ENCODE peak calls at places on chromosome 9, in six cellular contexts. One of them, this sample, is unnamed.

GRCh38 chr9:33458444-33458843 is 11.1 kb upstream of the AQP3 start:
- DNase-seq in cardiac fibroblast: no peak
- DNase-seq in CD8-positive, alpha-beta memory T cell: peak
- DNase-seq in psoas muscle: no peak
- DNase-seq in skeletal muscle cell: no peak
- DNase-seq in cardiac muscle cell: no peak
- DNase-seq in this sample: no peak

GRCh38 chr9:82993856-82994605 is 68.9 kb downstream of the RASEF start:
- DNase-seq in cardiac fibroblast: no peak
- DNase-seq in CD8-positive, alpha-beta memory T cell: no peak
- DNase-seq in psoas muscle: no peak
- DNase-seq in skeletal muscle cell: no peak
- DNase-seq in cardiac muscle cell: no peak
- DNase-seq in this sample: no peak

GRCh38 chr9:35357116-35357515 is 132.8 kb upstream of the RUSC2 start:
- DNase-seq in cardiac fibroblast: peak
- DNase-seq in CD8-positive, alpha-beta memory T cell: no peak
- DNase-seq in psoas muscle: no peak
- DNase-seq in skeletal muscle cell: no peak
- DNase-seq in cardiac muscle cell: no peak
- DNase-seq in this sample: no peak

GRCh38 chr9:33263936-33264472 is 504 bp downstream of the BAG1 start:
- DNase-seq in cardiac fibroblast: no peak
- DNase-seq in CD8-positive, alpha-beta memory T cell: peak
- DNase-seq in psoas muscle: peak
- DNase-seq in skeletal muscle cell: no peak
- DNase-seq in cardiac muscle cell: peak
- DNase-seq in this sample: peak

GRCh38 chr9:23492126-23493002 is 333.7 kb downstream of the ELAVL2 start:
- DNase-seq in cardiac fibroblast: peak
- DNase-seq in CD8-positive, alpha-beta memory T cell: no peak
- DNase-seq in psoas muscle: no peak
- DNase-seq in skeletal muscle cell: peak
- DNase-seq in cardiac muscle cell: peak
- DNase-seq in this sample: no peak

GRCh38 chr9:2180704-2181103 is 165.6 kb downstream of the SMARCA2 start:
- DNase-seq in cardiac fibroblast: peak
- DNase-seq in CD8-positive, alpha-beta memory T cell: no peak
- DNase-seq in psoas muscle: no peak
- DNase-seq in skeletal muscle cell: no peak
- DNase-seq in cardiac muscle cell: no peak
- DNase-seq in this sample: no peak

GRCh38 chr9:137156567-137157375 is 13.1 kb downstream of the LRRC26 start:
- DNase-seq in cardiac fibroblast: peak
- DNase-seq in CD8-positive, alpha-beta memory T cell: peak
- DNase-seq in psoas muscle: no peak
- DNase-seq in skeletal muscle cell: no peak
- DNase-seq in cardiac muscle cell: peak
- DNase-seq in this sample: no peak

GRCh38 chr9:121768416-121769015 is 117.1 kb downstream of the DAB2IP start:
- DNase-seq in cardiac fibroblast: no peak
- DNase-seq in CD8-positive, alpha-beta memory T cell: no peak
- DNase-seq in psoas muscle: no peak
- DNase-seq in skeletal muscle cell: no peak
- DNase-seq in cardiac muscle cell: no peak
- DNase-seq in this sample: peak

GRCh38 chr9:137234758-137235423 is 4.2 kb downstream of the SLC34A3 start:
- DNase-seq in cardiac fibroblast: no peak
- DNase-seq in CD8-positive, alpha-beta memory T cell: no peak
- DNase-seq in psoas muscle: no peak
- DNase-seq in skeletal muscle cell: no peak
- DNase-seq in cardiac muscle cell: no peak
- DNase-seq in this sample: no peak

GRCh38 chr9:136251264-136252115 is 5.9 kb upstream of the QSOX2 start:
- DNase-seq in cardiac fibroblast: no peak
- DNase-seq in CD8-positive, alpha-beta memory T cell: no peak
- DNase-seq in psoas muscle: no peak
- DNase-seq in skeletal muscle cell: no peak
- DNase-seq in cardiac muscle cell: no peak
- DNase-seq in this sample: no peak

GRCh38 chr9:72445291-72446000 is 76.0 kb upstream of the TMC1 start:
- DNase-seq in cardiac fibroblast: peak
- DNase-seq in CD8-positive, alpha-beta memory T cell: no peak
- DNase-seq in psoas muscle: no peak
- DNase-seq in skeletal muscle cell: no peak
- DNase-seq in cardiac muscle cell: no peak
- DNase-seq in this sample: no peak

GRCh38 chr9:131254107-131254491 is 22.2 kb downstream of the FAM78A start:
- DNase-seq in cardiac fibroblast: no peak
- DNase-seq in CD8-positive, alpha-beta memory T cell: no peak
- DNase-seq in psoas muscle: peak
- DNase-seq in skeletal muscle cell: no peak
- DNase-seq in cardiac muscle cell: peak
- DNase-seq in this sample: peak

GRCh38 chr9:19631181-19631580 is 157.7 kb downstream of the SLC24A2 start:
- DNase-seq in cardiac fibroblast: no peak
- DNase-seq in CD8-positive, alpha-beta memory T cell: no peak
- DNase-seq in psoas muscle: no peak
- DNase-seq in skeletal muscle cell: no peak
- DNase-seq in cardiac muscle cell: no peak
- DNase-seq in this sample: no peak

GRCh38 chr9:33025572-33026347 is 687 bp downstream of the DNAJA1 start:
- DNase-seq in cardiac fibroblast: peak
- DNase-seq in CD8-positive, alpha-beta memory T cell: peak
- DNase-seq in psoas muscle: peak
- DNase-seq in skeletal muscle cell: no peak
- DNase-seq in cardiac muscle cell: peak
- DNase-seq in this sample: peak

GRCh38 chr9:17116400-17116837 is 18.4 kb upstream of the CNTLN start:
- DNase-seq in cardiac fibroblast: peak
- DNase-seq in CD8-positive, alpha-beta memory T cell: no peak
- DNase-seq in psoas muscle: no peak
- DNase-seq in skeletal muscle cell: no peak
- DNase-seq in cardiac muscle cell: peak
- DNase-seq in this sample: no peak

GRCh38 chr9:83698976-83699585 is 8.7 kb downstream of the UBQLN1 start:
- DNase-seq in cardiac fibroblast: no peak
- DNase-seq in CD8-positive, alpha-beta memory T cell: no peak
- DNase-seq in psoas muscle: no peak
- DNase-seq in skeletal muscle cell: no peak
- DNase-seq in cardiac muscle cell: no peak
- DNase-seq in this sample: no peak

GRCh38 chr9:91949293-91949945 is 609 bp downstream of the ROR2 start:
- DNase-seq in cardiac fibroblast: no peak
- DNase-seq in CD8-positive, alpha-beta memory T cell: no peak
- DNase-seq in psoas muscle: no peak
- DNase-seq in skeletal muscle cell: no peak
- DNase-seq in cardiac muscle cell: peak
- DNase-seq in this sample: no peak

GRCh38 chr9:73565833-73566465 is 414.3 kb downstream of the ANXA1 start:
- DNase-seq in cardiac fibroblast: peak
- DNase-seq in CD8-positive, alpha-beta memory T cell: no peak
- DNase-seq in psoas muscle: no peak
- DNase-seq in skeletal muscle cell: no peak
- DNase-seq in cardiac muscle cell: peak
- DNase-seq in this sample: no peak

GRCh38 chr9:129838707-129839259 is 3.5 kb downstream of the USP20 start:
- DNase-seq in cardiac fibroblast: peak
- DNase-seq in CD8-positive, alpha-beta memory T cell: no peak
- DNase-seq in psoas muscle: no peak
- DNase-seq in skeletal muscle cell: peak
- DNase-seq in cardiac muscle cell: no peak
- DNase-seq in this sample: no peak
- H3K4me3 ChIP-seq in cardiac fibroblast: no peak
- H3K4me3 ChIP-seq in CD8-positive, alpha-beta memory T cell: peak
- H3K4me3 ChIP-seq in psoas muscle: no peak
- H3K4me3 ChIP-seq in skeletal muscle cell: no peak
- H3K4me3 ChIP-seq in cardiac muscle cell: no peak
- H3K4me3 ChIP-seq in this sample: no peak

DNA sequence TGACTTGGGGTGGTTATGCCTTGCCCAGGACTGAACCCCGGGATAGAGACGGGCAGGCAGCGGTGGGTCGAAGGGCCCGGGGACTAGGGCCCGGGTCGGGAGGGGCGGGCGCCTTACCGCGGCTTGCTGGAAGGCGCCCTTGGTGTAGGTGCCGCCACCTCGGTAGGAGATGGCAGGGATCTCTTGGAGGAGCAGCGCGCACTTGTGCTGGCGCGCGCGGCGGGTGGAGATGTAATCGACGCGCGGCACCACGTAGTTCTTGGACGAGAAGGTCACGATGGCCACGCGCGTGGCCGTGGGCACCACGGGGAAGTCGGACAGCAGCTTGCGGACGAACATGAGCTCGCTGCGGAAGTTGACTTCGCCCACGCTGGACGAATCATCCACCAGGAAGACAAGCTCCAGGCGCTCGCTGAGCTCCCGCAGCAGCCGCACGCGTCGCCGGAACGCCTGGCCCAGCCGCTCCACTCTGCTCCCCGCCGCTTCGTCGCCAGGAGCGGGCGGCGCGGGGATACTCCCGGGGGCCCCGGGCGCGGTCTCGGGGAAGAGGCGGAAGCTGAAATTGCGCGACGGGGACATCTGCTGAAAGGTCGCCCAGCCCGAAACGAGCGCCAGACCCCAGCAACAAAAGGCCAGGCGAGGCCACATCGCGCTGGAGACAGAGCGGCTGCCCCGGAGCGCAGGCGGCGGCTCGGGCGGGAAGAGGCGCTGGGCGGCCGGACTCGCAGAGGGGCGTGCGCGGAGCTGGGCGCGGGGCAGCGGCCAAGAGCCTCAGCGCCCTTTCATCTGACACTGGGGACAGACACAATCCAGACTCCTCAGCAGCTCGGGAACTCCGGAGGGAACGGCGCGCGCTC is at the start of gene SVEP1:
- DNase-seq in cardiac fibroblast: peak
- DNase-seq in CD8-positive, alpha-beta memory T cell: no peak
- DNase-seq in psoas muscle: peak
- DNase-seq in skeletal muscle cell: no peak
- DNase-seq in cardiac muscle cell: peak
- DNase-seq in this sample: peak
- H3K4me3 ChIP-seq in cardiac fibroblast: peak
- H3K4me3 ChIP-seq in CD8-positive, alpha-beta memory T cell: no peak
- H3K4me3 ChIP-seq in psoas muscle: peak
- H3K4me3 ChIP-seq in skeletal muscle cell: peak
- H3K4me3 ChIP-seq in cardiac muscle cell: peak
- H3K4me3 ChIP-seq in this sample: peak

GRCh38 chr9:5947912-5948311 is 57.2 kb downstream of the MLANA start:
- DNase-seq in cardiac fibroblast: no peak
- DNase-seq in CD8-positive, alpha-beta memory T cell: no peak
- DNase-seq in psoas muscle: no peak
- DNase-seq in skeletal muscle cell: no peak
- DNase-seq in cardiac muscle cell: peak
- DNase-seq in this sample: no peak
- H3K4me3 ChIP-seq in cardiac fibroblast: no peak
- H3K4me3 ChIP-seq in CD8-positive, alpha-beta memory T cell: no peak
- H3K4me3 ChIP-seq in psoas muscle: no peak
- H3K4me3 ChIP-seq in skeletal muscle cell: no peak
- H3K4me3 ChIP-seq in cardiac muscle cell: peak
- H3K4me3 ChIP-seq in this sample: no peak

DNA sequence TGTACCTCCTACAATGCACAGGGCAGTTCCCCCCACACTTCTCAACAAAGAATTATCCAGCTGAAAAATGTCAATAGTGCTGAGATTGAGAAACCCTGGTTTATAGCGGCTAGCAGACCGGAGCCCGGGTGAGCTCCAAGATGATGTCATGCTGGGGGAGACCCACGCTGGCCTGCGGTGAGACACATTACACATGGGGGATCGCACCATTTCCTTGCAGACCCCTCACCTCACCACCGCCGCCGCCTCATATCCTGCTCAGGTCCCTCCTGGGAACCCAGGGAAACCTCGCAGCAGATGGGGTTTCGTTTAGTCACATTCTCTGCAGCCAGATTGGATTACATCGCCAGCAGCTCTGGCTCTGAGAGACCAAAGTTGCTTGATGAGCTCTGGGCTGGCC is 14.7 kb upstream of the TNC start:
- DNase-seq in cardiac fibroblast: peak
- DNase-seq in CD8-positive, alpha-beta memory T cell: no peak
- DNase-seq in psoas muscle: peak
- DNase-seq in skeletal muscle cell: peak
- DNase-seq in cardiac muscle cell: no peak
- DNase-seq in this sample: no peak
- H3K4me3 ChIP-seq in cardiac fibroblast: no peak
- H3K4me3 ChIP-seq in CD8-positive, alpha-beta memory T cell: no peak
- H3K4me3 ChIP-seq in psoas muscle: no peak
- H3K4me3 ChIP-seq in skeletal muscle cell: no peak
- H3K4me3 ChIP-seq in cardiac muscle cell: no peak
- H3K4me3 ChIP-seq in this sample: no peak

GRCh38 chr9:134396825-134397224 is 70.6 kb downstream of the RXRA start:
- DNase-seq in cardiac fibroblast: no peak
- DNase-seq in CD8-positive, alpha-beta memory T cell: peak
- DNase-seq in psoas muscle: no peak
- DNase-seq in skeletal muscle cell: no peak
- DNase-seq in cardiac muscle cell: no peak
- DNase-seq in this sample: peak
- H3K4me3 ChIP-seq in cardiac fibroblast: no peak
- H3K4me3 ChIP-seq in CD8-positive, alpha-beta memory T cell: peak
- H3K4me3 ChIP-seq in psoas muscle: no peak
- H3K4me3 ChIP-seq in skeletal muscle cell: no peak
- H3K4me3 ChIP-seq in cardiac muscle cell: no peak
- H3K4me3 ChIP-seq in this sample: peak

DNA sequence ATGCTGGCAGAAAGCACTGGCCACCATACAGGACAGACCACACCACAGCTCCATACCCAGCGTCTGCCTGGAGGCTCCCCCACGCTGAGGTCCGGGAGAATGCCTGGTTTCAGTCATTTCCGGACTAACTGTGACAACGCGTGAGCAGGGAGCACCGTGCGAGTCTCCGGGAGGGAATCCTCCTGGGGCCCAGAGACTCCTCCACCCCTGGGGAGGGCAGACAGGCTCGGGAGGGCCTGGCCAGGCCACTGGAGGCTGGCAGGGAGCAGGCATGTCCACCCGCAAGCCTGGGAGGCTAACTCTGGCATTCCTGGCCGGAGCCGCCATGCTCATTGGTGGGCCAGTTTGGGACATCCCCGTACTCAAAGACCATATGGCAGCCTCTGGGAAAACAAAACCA is 6.5 kb downstream of the BRD3OS start:
- DNase-seq in cardiac fibroblast: no peak
- DNase-seq in CD8-positive, alpha-beta memory T cell: no peak
- DNase-seq in psoas muscle: no peak
- DNase-seq in skeletal muscle cell: no peak
- DNase-seq in cardiac muscle cell: no peak
- DNase-seq in this sample: peak
- H3K4me3 ChIP-seq in cardiac fibroblast: no peak
- H3K4me3 ChIP-seq in CD8-positive, alpha-beta memory T cell: no peak
- H3K4me3 ChIP-seq in psoas muscle: no peak
- H3K4me3 ChIP-seq in skeletal muscle cell: no peak
- H3K4me3 ChIP-seq in cardiac muscle cell: no peak
- H3K4me3 ChIP-seq in this sample: no peak

This sample was measured in spleen.